ENCODE peak calls at places on chromosome 4, in five cellular contexts. One of them, this sample, is unnamed.

GRCh38 chr4:22850630-22851029 is 157.9 kb downstream of the GBA3 start:
- DNase-seq in H1: no peak
- DNase-seq in tibial nerve: no peak
- DNase-seq in stomach: no peak
- DNase-seq in gastrocnemius medialis: no peak
- DNase-seq in this sample: no peak

GRCh38 chr4:140367738-140368137 is 5.7 kb upstream of the SCOC start:
- DNase-seq in H1: no peak
- DNase-seq in tibial nerve: no peak
- DNase-seq in stomach: no peak
- DNase-seq in gastrocnemius medialis: no peak
- DNase-seq in this sample: no peak

GRCh38 chr4:159016527-159017137 is 86.2 kb upstream of the RAPGEF2 start:
- DNase-seq in H1: peak
- DNase-seq in tibial nerve: no peak
- DNase-seq in stomach: no peak
- DNase-seq in gastrocnemius medialis: no peak
- DNase-seq in this sample: no peak

GRCh38 chr4:171985129-171985528 is 171.9 kb downstream of the GALNTL6 start:
- DNase-seq in H1: no peak
- DNase-seq in tibial nerve: no peak
- DNase-seq in stomach: no peak
- DNase-seq in gastrocnemius medialis: no peak
- DNase-seq in this sample: no peak

GRCh38 chr4:37073226-37073840 is 171.2 kb upstream of the NWD2 start:
- DNase-seq in H1: no peak
- DNase-seq in tibial nerve: no peak
- DNase-seq in stomach: no peak
- DNase-seq in gastrocnemius medialis: no peak
- DNase-seq in this sample: no peak

GRCh38 chr4:16082424-16083216 is 1.2 kb downstream of the PROM1 start:
- DNase-seq in H1: peak
- DNase-seq in tibial nerve: no peak
- DNase-seq in stomach: no peak
- DNase-seq in gastrocnemius medialis: peak
- DNase-seq in this sample: no peak

GRCh38 chr4:56681158-56681848 is at the start of gene HOPX:
- DNase-seq in H1: no peak
- DNase-seq in tibial nerve: no peak
- DNase-seq in stomach: peak
- DNase-seq in gastrocnemius medialis: no peak
- DNase-seq in this sample: no peak

GRCh38 chr4:57071340-57071739 is 38.8 kb downstream of the IGFBP7 start:
- DNase-seq in H1: no peak
- DNase-seq in tibial nerve: peak
- DNase-seq in stomach: no peak
- DNase-seq in gastrocnemius medialis: no peak
- DNase-seq in this sample: no peak

GRCh38 chr4:114378306-114378903 is 220.2 kb upstream of the UGT8 start:
- DNase-seq in H1: no peak
- DNase-seq in tibial nerve: no peak
- DNase-seq in stomach: no peak
- DNase-seq in gastrocnemius medialis: no peak
- DNase-seq in this sample: no peak

GRCh38 chr4:3389879-3390840 is 51.6 kb upstream of the HGFAC start:
- DNase-seq in H1: peak
- DNase-seq in tibial nerve: no peak
- DNase-seq in stomach: no peak
- DNase-seq in gastrocnemius medialis: no peak
- DNase-seq in this sample: no peak

GRCh38 chr4:94758141-94758699 is 465 bp downstream of the BMPR1B start:
- DNase-seq in H1: peak
- DNase-seq in tibial nerve: peak
- DNase-seq in stomach: no peak
- DNase-seq in gastrocnemius medialis: no peak
- DNase-seq in this sample: no peak

GRCh38 chr4:170589597-170590191 is 499.9 kb upstream of the AADAT start:
- DNase-seq in H1: no peak
- DNase-seq in tibial nerve: no peak
- DNase-seq in stomach: no peak
- DNase-seq in gastrocnemius medialis: no peak
- DNase-seq in this sample: no peak

GRCh38 chr4:41540687-41541086 is 2.7 kb downstream of the LIMCH1 start:
- DNase-seq in H1: no peak
- DNase-seq in tibial nerve: no peak
- DNase-seq in stomach: no peak
- DNase-seq in gastrocnemius medialis: no peak
- DNase-seq in this sample: no peak

GRCh38 chr4:31575504-31575903 is 855.3 kb downstream of the PCDH7 start:
- DNase-seq in H1: no peak
- DNase-seq in tibial nerve: no peak
- DNase-seq in stomach: no peak
- DNase-seq in gastrocnemius medialis: no peak
- DNase-seq in this sample: no peak

GRCh38 chr4:99473131-99473530 is 37.7 kb upstream of the C4orf17 start:
- DNase-seq in H1: no peak
- DNase-seq in tibial nerve: no peak
- DNase-seq in stomach: no peak
- DNase-seq in gastrocnemius medialis: no peak
- DNase-seq in this sample: no peak

GRCh38 chr4:140968371-140968770 is 164.9 kb downstream of the RNF150 start:
- DNase-seq in H1: no peak
- DNase-seq in tibial nerve: no peak
- DNase-seq in stomach: no peak
- DNase-seq in gastrocnemius medialis: no peak
- DNase-seq in this sample: no peak

GRCh38 chr4:105569014-105569850 is 16.8 kb downstream of the ARHGEF38 start:
- DNase-seq in H1: no peak
- DNase-seq in tibial nerve: no peak
- DNase-seq in stomach: no peak
- DNase-seq in gastrocnemius medialis: no peak
- DNase-seq in this sample: no peak

GRCh38 chr4:3864736-3865721 is 98.8 kb downstream of the ADRA2C start:
- DNase-seq in H1: no peak
- DNase-seq in tibial nerve: no peak
- DNase-seq in stomach: no peak
- DNase-seq in gastrocnemius medialis: no peak
- DNase-seq in this sample: no peak

GRCh38 chr4:120731561-120731960 is 191.0 kb downstream of the PRDM5 start:
- DNase-seq in H1: no peak
- DNase-seq in tibial nerve: no peak
- DNase-seq in stomach: no peak
- DNase-seq in gastrocnemius medialis: no peak
- DNase-seq in this sample: no peak

GRCh38 chr4:14404730-14405129 is 597.6 kb upstream of the CPEB2 start:
- DNase-seq in H1: no peak
- DNase-seq in tibial nerve: no peak
- DNase-seq in stomach: no peak
- DNase-seq in gastrocnemius medialis: no peak
- DNase-seq in this sample: no peak

GRCh38 chr4:7111441-7111840 is 43.6 kb upstream of the GRPEL1 start:
- DNase-seq in H1: no peak
- DNase-seq in tibial nerve: no peak
- DNase-seq in stomach: no peak
- DNase-seq in gastrocnemius medialis: no peak
- DNase-seq in this sample: no peak

GRCh38 chr4:44578954-44579353 is 72.5 kb downstream of the YIPF7 start:
- DNase-seq in H1: no peak
- DNase-seq in tibial nerve: no peak
- DNase-seq in stomach: no peak
- DNase-seq in gastrocnemius medialis: no peak
- DNase-seq in this sample: no peak

GRCh38 chr4:41880840-41881831 is 54.1 kb upstream of the TMEM33 start:
- DNase-seq in H1: peak
- DNase-seq in tibial nerve: no peak
- DNase-seq in stomach: no peak
- DNase-seq in gastrocnemius medialis: no peak
- DNase-seq in this sample: no peak

GRCh38 chr4:138348055-138348454 is 105.9 kb upstream of the SLC7A11 start:
- DNase-seq in H1: no peak
- DNase-seq in tibial nerve: no peak
- DNase-seq in stomach: no peak
- DNase-seq in gastrocnemius medialis: no peak
- DNase-seq in this sample: no peak

GRCh38 chr4:22287626-22288025 is 228.2 kb downstream of the ADGRA3 start:
- DNase-seq in H1: no peak
- DNase-seq in tibial nerve: no peak
- DNase-seq in stomach: no peak
- DNase-seq in gastrocnemius medialis: no peak
- DNase-seq in this sample: no peak

GRCh38 chr4:51932261-51932660 is 87.9 kb downstream of the LRRC66 start:
- DNase-seq in H1: no peak
- DNase-seq in tibial nerve: peak
- DNase-seq in stomach: no peak
- DNase-seq in gastrocnemius medialis: no peak
- DNase-seq in this sample: no peak

GRCh38 chr4:127586922-127587571 is 45.7 kb upstream of the INTU start:
- DNase-seq in H1: no peak
- DNase-seq in tibial nerve: no peak
- DNase-seq in stomach: no peak
- DNase-seq in gastrocnemius medialis: no peak
- DNase-seq in this sample: no peak

GRCh38 chr4:184217569-184218131 is at the start of gene ENPP6:
- DNase-seq in H1: no peak
- DNase-seq in tibial nerve: no peak
- DNase-seq in stomach: no peak
- DNase-seq in gastrocnemius medialis: no peak
- DNase-seq in this sample: no peak

GRCh38 chr4:184440593-184441358 is 33.6 kb downstream of the IRF2 start:
- DNase-seq in H1: no peak
- DNase-seq in tibial nerve: no peak
- DNase-seq in stomach: no peak
- DNase-seq in gastrocnemius medialis: no peak
- DNase-seq in this sample: no peak

GRCh38 chr4:8355864-8356565 is 84.5 kb downstream of the ACOX3 start:
- DNase-seq in H1: no peak
- DNase-seq in tibial nerve: no peak
- DNase-seq in stomach: no peak
- DNase-seq in gastrocnemius medialis: no peak
- DNase-seq in this sample: no peak

GRCh38 chr4:75135068-75135825 is 202.3 kb downstream of the PARM1 start:
- DNase-seq in H1: no peak
- DNase-seq in tibial nerve: no peak
- DNase-seq in stomach: no peak
- DNase-seq in gastrocnemius medialis: no peak
- DNase-seq in this sample: no peak

GRCh38 chr4:26568446-26568994 is 15.4 kb upstream of the TBC1D19 start:
- DNase-seq in H1: no peak
- DNase-seq in tibial nerve: no peak
- DNase-seq in stomach: no peak
- DNase-seq in gastrocnemius medialis: no peak
- DNase-seq in this sample: no peak

GRCh38 chr4:74845834-74846233 is 51.5 kb upstream of the BTC start:
- DNase-seq in H1: no peak
- DNase-seq in tibial nerve: no peak
- DNase-seq in stomach: no peak
- DNase-seq in gastrocnemius medialis: no peak
- DNase-seq in this sample: no peak

GRCh38 chr4:29423836-29424721 is 1296.1 kb upstream of the PCDH7 start:
- DNase-seq in H1: no peak
- DNase-seq in tibial nerve: no peak
- DNase-seq in stomach: no peak
- DNase-seq in gastrocnemius medialis: no peak
- DNase-seq in this sample: no peak

GRCh38 chr4:53321151-53321987 is 44.5 kb downstream of the SCFD2 start:
- DNase-seq in H1: no peak
- DNase-seq in tibial nerve: no peak
- DNase-seq in stomach: no peak
- DNase-seq in gastrocnemius medialis: no peak
- DNase-seq in this sample: no peak
- TF ChIP-seq POLR2A in H1: no peak
- TF ChIP-seq POLR2A in tibial nerve: no peak
- TF ChIP-seq POLR2A in stomach: no peak
- TF ChIP-seq POLR2A in gastrocnemius medialis: no peak
- TF ChIP-seq POLR2A in this sample: no peak

DNA sequence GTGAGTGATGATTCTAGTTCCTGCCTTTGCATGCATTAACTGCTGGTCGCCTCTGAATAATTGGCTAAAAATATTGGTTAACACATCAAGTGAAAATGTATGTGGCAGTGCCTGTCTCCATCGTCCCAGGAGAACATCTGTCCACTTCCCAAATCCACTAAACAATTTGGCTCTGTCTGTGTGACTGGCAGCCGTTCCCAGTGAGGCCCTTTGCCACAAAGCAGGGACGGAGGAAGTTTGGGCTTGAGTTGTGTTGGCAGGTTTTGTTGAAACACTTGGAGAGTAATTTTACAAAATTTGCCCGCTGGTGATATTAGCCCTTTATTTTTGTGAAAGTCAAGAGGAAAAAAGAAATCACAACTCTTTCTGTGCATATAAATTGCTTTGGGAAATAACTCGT is 730.6 kb upstream of the SLIT2 start:
- DNase-seq in H1: no peak
- DNase-seq in tibial nerve: no peak
- DNase-seq in stomach: no peak
- DNase-seq in gastrocnemius medialis: no peak
- DNase-seq in this sample: no peak
- TF ChIP-seq POLR2A in H1: no peak
- TF ChIP-seq POLR2A in tibial nerve: no peak
- TF ChIP-seq POLR2A in stomach: no peak
- TF ChIP-seq POLR2A in gastrocnemius medialis: no peak
- TF ChIP-seq POLR2A in this sample: no peak

DNA sequence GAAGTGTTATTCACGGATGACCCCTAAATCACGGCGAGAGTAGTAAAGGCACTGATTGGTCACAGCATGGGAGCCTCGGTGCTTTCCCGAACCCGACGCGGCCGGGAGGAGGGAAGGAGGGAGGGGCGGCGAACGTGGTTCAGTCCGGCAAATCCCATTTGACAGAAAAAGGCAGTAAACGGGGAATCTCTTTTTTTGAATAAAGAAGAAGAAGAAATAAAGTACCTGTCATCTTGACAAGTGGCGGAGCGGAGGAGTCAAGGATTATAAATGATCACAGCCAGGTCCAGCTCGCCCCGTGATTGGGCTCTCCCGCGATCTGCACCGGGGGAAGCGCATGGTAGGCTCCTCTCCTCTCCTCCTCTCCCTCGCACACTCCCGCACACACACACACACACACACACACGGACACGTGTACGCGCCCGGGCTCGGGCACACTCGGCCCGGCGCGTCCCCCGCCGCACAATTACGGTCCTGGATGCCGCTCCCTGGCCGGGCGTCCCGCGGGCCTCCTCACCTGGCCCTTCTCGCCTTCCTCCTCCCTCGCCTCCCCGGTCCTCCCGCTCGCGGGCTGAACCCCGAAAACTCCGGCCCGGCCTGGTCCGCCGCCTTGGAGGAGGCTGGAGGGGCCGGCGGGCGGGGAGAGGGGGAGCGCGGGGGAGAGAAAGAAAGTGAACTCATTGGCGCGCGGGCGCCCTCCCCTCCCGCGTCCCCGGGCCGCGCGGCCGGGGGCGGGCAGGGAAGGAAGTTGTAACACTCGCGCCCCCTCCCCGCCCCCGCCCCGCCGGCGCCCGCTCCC is 99.2 kb upstream of the TENM3 start:
- DNase-seq in H1: peak
- DNase-seq in tibial nerve: no peak
- DNase-seq in stomach: no peak
- DNase-seq in gastrocnemius medialis: no peak
- DNase-seq in this sample: no peak
- TF ChIP-seq POLR2A in H1: peak
- TF ChIP-seq POLR2A in tibial nerve: no peak
- TF ChIP-seq POLR2A in stomach: no peak
- TF ChIP-seq POLR2A in gastrocnemius medialis: no peak
- TF ChIP-seq POLR2A in this sample: no peak

GRCh38 chr4:88284378-88285234 is at the start of gene PPM1K:
- DNase-seq in H1: peak
- DNase-seq in tibial nerve: peak
- DNase-seq in stomach: peak
- DNase-seq in gastrocnemius medialis: peak
- DNase-seq in this sample: peak
- TF ChIP-seq POLR2A in H1: no peak
- TF ChIP-seq POLR2A in tibial nerve: peak
- TF ChIP-seq POLR2A in stomach: no peak
- TF ChIP-seq POLR2A in gastrocnemius medialis: peak
- TF ChIP-seq POLR2A in this sample: peak